ENCODE peak calls at places on chromosome 5, in nine cellular contexts. D is effector memory CD8-positive, alpha-beta T cell; L is aorta; H is stimulated activated CD8-positive, alpha-beta memory T cell treated with anti-CD3 and anti-CD28 coated beads, Interleukin-7, amount 100 ng/mL, for 1 hour; E is NCI-H82; B is body of pancreas; K is A673; F is COR-L47; Q is GM06990. N is an unnamed sample.

GRCh38 chr5:64570395-64570996 is 64.7 kb downstream of the RGS7BP start:
- DNase-seq in D (no peak), L (no peak), H (no peak), E (no peak), B (no peak), K (no peak), F (no peak), Q (no peak), N (no peak)

GRCh38 chr5:135038829-135039525 is 4.9 kb upstream of the PITX1 start:
- DNase-seq in D (no peak), L (peak), H (no peak), E (no peak), B (no peak), K (no peak), F (no peak), Q (no peak), N (no peak)

GRCh38 chr5:63263409-63263808 is 684.8 kb downstream of the LRRC70 start:
- DNase-seq in D (no peak), L (no peak), H (no peak), E (no peak), B (no peak), K (no peak), F (no peak), Q (no peak), N (no peak)

GRCh38 chr5:156835905-156836304 is 14.2 kb upstream of the PPP1R2B start:
- DNase-seq in D (no peak), L (no peak), H (no peak), E (peak), B (no peak), K (no peak), F (no peak), Q (no peak), N (no peak)

GRCh38 chr5:181114284-181114843 is 16.6 kb downstream of the OR2V1 start:
- DNase-seq in D (no peak), L (no peak), H (no peak), E (no peak), B (no peak), K (no peak), F (no peak), Q (no peak), N (no peak)

GRCh38 chr5:78746990-78747389 is 98.4 kb upstream of the LHFPL2 start:
- DNase-seq in D (no peak), L (no peak), H (no peak), E (no peak), B (no peak), K (no peak), F (peak), Q (no peak), N (no peak)

GRCh38 chr5:136001531-136001930 is 27.3 kb upstream of the TGFBI start:
- DNase-seq in D (no peak), L (no peak), H (no peak), E (no peak), B (no peak), K (no peak), F (no peak), Q (no peak), N (no peak)

GRCh38 chr5:174901336-174901735 is 177.0 kb downstream of the MSX2 start:
- DNase-seq in D (no peak), L (no peak), H (no peak), E (no peak), B (no peak), K (no peak), F (no peak), Q (no peak), N (no peak)

GRCh38 chr5:106454651-106455415 is 1215.9 kb downstream of the EFNA5 start:
- DNase-seq in D (no peak), L (no peak), H (no peak), E (peak), B (peak), K (peak), F (no peak), Q (no peak), N (no peak)

GRCh38 chr5:15142458-15142857 is 270.9 kb upstream of the ANKH start:
- DNase-seq in D (no peak), L (no peak), H (no peak), E (no peak), B (no peak), K (no peak), F (no peak), Q (no peak), N (no peak)

GRCh38 chr5:13477118-13477737 is 467.3 kb downstream of the DNAH5 start:
- DNase-seq in D (no peak), L (no peak), H (no peak), E (no peak), B (no peak), K (no peak), F (no peak), Q (no peak), N (no peak)

GRCh38 chr5:136191304-136192014 is 1.5 kb downstream of the SMIM32 start:
- DNase-seq in D (no peak), L (no peak), H (no peak), E (peak), B (no peak), K (peak), F (no peak), Q (no peak), N (no peak)

GRCh38 chr5:82334856-82335255 is 56.7 kb upstream of the RPS23 start:
- DNase-seq in D (no peak), L (no peak), H (no peak), E (no peak), B (no peak), K (no peak), F (no peak), Q (no peak), N (no peak)

GRCh38 chr5:96893342-96893741 is 17.0 kb downstream of the ERAP2 start:
- DNase-seq in D (no peak), L (no peak), H (no peak), E (no peak), B (no peak), K (peak), F (no peak), Q (no peak), N (no peak)

GRCh38 chr5:112511920-112512319 is 92.8 kb upstream of the EPB41L4A start:
- DNase-seq in D (no peak), L (no peak), H (no peak), E (no peak), B (no peak), K (no peak), F (no peak), Q (no peak), N (no peak)

GRCh38 chr5:107542831-107543231 is 127.9 kb downstream of the EFNA5 start:
- DNase-seq in D (no peak), L (peak), H (no peak), E (peak), B (peak), K (peak), F (no peak), Q (no peak), N (no peak)

GRCh38 chr5:76762484-76762883 is 46.6 kb downstream of the F2R start:
- DNase-seq in D (no peak), L (no peak), H (no peak), E (no peak), B (no peak), K (no peak), F (no peak), Q (no peak), N (no peak)

GRCh38 chr5:134446938-134447337 is 35.3 kb upstream of the CDKN2AIPNL start:
- DNase-seq in D (no peak), L (no peak), H (no peak), E (no peak), B (no peak), K (no peak), F (no peak), Q (no peak), N (no peak)

GRCh38 chr5:149930754-149931574 is 13.6 kb downstream of the PDE6A start:
- DNase-seq in D (no peak), L (no peak), H (no peak), E (no peak), B (no peak), K (peak), F (no peak), Q (no peak), N (no peak)

GRCh38 chr5:170748986-170749385 is 34.5 kb upstream of the GABRP start:
- DNase-seq in D (no peak), L (no peak), H (no peak), E (no peak), B (no peak), K (no peak), F (no peak), Q (no peak), N (no peak)

GRCh38 chr5:157772077-157772613 is 28.6 kb downstream of the LSM11 start:
- DNase-seq in D (no peak), L (no peak), H (no peak), E (no peak), B (no peak), K (no peak), F (no peak), Q (no peak), N (no peak)

GRCh38 chr5:13412040-13412595 is 532.4 kb downstream of the DNAH5 start:
- DNase-seq in D (no peak), L (no peak), H (no peak), E (no peak), B (no peak), K (no peak), F (peak), Q (no peak), N (no peak)

GRCh38 chr5:10902145-10902544 is 141.1 kb upstream of the DAP start:
- DNase-seq in D (no peak), L (no peak), H (no peak), E (no peak), B (no peak), K (no peak), F (no peak), Q (no peak), N (no peak)

GRCh38 chr5:159456722-159457462 is 126.6 kb upstream of the IL12B start:
- DNase-seq in D (no peak), L (no peak), H (no peak), E (no peak), B (no peak), K (no peak), F (no peak), Q (peak), N (peak)

GRCh38 chr5:39464096-39464495 is 39.3 kb upstream of the DAB2 start:
- DNase-seq in D (no peak), L (no peak), H (no peak), E (no peak), B (no peak), K (no peak), F (no peak), Q (no peak), N (no peak)

GRCh38 chr5:103674739-103675138 is 112.2 kb upstream of the NUDT12 start:
- DNase-seq in D (no peak), L (no peak), H (no peak), E (no peak), B (peak), K (no peak), F (peak), Q (no peak), N (no peak)

GRCh38 chr5:178309271-178310008 is 76.8 kb upstream of the PHYKPL start:
- DNase-seq in D (no peak), L (peak), H (no peak), E (no peak), B (no peak), K (no peak), F (no peak), Q (no peak), N (no peak)

GRCh38 chr5:169521366-169521983 is 62.1 kb upstream of the SPDL1 start:
- DNase-seq in D (no peak), L (no peak), H (no peak), E (no peak), B (peak), K (no peak), F (no peak), Q (no peak), N (no peak)

GRCh38 chr5:103834216-103834615 is 271.6 kb upstream of the NUDT12 start:
- DNase-seq in D (no peak), L (no peak), H (no peak), E (no peak), B (no peak), K (no peak), F (no peak), Q (no peak), N (no peak)

GRCh38 chr5:156587012-156587411 is 260.0 kb downstream of the SGCD start:
- DNase-seq in D (no peak), L (no peak), H (no peak), E (no peak), B (no peak), K (no peak), F (no peak), Q (no peak), N (no peak)

GRCh38 chr5:67182406-67182805 is 14.2 kb downstream of the CD180 start:
- DNase-seq in D (no peak), L (peak), H (no peak), E (no peak), B (peak), K (no peak), F (no peak), Q (no peak), N (no peak)

GRCh38 chr5:10452768-10453331 is 11.2 kb downstream of the ROPN1L start:
- DNase-seq in D (no peak), L (no peak), H (no peak), E (peak), B (no peak), K (peak), F (peak), Q (peak), N (no peak)

GRCh38 chr5:54150841-54151240 is 159.5 kb downstream of the ARL15 start:
- DNase-seq in D (no peak), L (no peak), H (no peak), E (no peak), B (no peak), K (no peak), F (no peak), Q (no peak), N (no peak)